ENCODE peak calls at places on chromosomes 1 and 21, in four cellular contexts. One of them, this sample, is unnamed. For H3K4me1 and H3K27me3, the result is how much of the 10 kb centered on the place peaks cover.

GRCh38 chr1:117600966-117601365 is 4.9 kb upstream of the TENT5C start:
- DNase-seq in heart left ventricle: no peak
- DNase-seq in lung: no peak
- DNase-seq in CD8-positive, alpha-beta T cell: no peak
- DNase-seq in this sample: no peak

GRCh38 chr1:6724517-6725141 is 23.0 kb upstream of the DNAJC11 start:
- DNase-seq in heart left ventricle: no peak
- DNase-seq in lung: no peak
- DNase-seq in CD8-positive, alpha-beta T cell: no peak
- DNase-seq in this sample: no peak

GRCh38 chr1:241611063-241611462 is 29.1 kb downstream of the CHML start:
- DNase-seq in heart left ventricle: no peak
- DNase-seq in lung: no peak
- DNase-seq in CD8-positive, alpha-beta T cell: no peak
- DNase-seq in this sample: peak

GRCh38 chr1:247266053-247266452 is 10.2 kb downstream of the VN1R5 start:
- DNase-seq in heart left ventricle: no peak
- DNase-seq in lung: no peak
- DNase-seq in CD8-positive, alpha-beta T cell: no peak
- DNase-seq in this sample: no peak

GRCh38 chr1:240946926-240947325 is 335.0 kb upstream of the GREM2 start:
- DNase-seq in heart left ventricle: no peak
- DNase-seq in lung: no peak
- DNase-seq in CD8-positive, alpha-beta T cell: no peak
- DNase-seq in this sample: no peak

GRCh38 chr1:17046043-17046657 is 7.7 kb downstream of the SDHB start:
- DNase-seq in heart left ventricle: no peak
- DNase-seq in lung: no peak
- DNase-seq in CD8-positive, alpha-beta T cell: no peak
- DNase-seq in this sample: no peak

GRCh38 chr1:37354876-37355275 is 119.5 kb upstream of the ZC3H12A start:
- DNase-seq in heart left ventricle: no peak
- DNase-seq in lung: no peak
- DNase-seq in CD8-positive, alpha-beta T cell: no peak
- DNase-seq in this sample: no peak

GRCh38 chr1:156160000-156160743 is 6.8 kb downstream of the SEMA4A start:
- DNase-seq in heart left ventricle: no peak
- DNase-seq in lung: no peak
- DNase-seq in CD8-positive, alpha-beta T cell: no peak
- DNase-seq in this sample: no peak

GRCh38 chr1:70896224-70896623 is 151.4 kb downstream of the PTGER3 start:
- DNase-seq in heart left ventricle: no peak
- DNase-seq in lung: no peak
- DNase-seq in CD8-positive, alpha-beta T cell: no peak
- DNase-seq in this sample: no peak

GRCh38 chr1:112614460-112615065 is 4.4 kb downstream of the ST7L start:
- DNase-seq in heart left ventricle: no peak
- DNase-seq in lung: no peak
- DNase-seq in CD8-positive, alpha-beta T cell: no peak
- DNase-seq in this sample: peak

GRCh38 chr1:200226268-200226968 is 183.4 kb downstream of the ZNF281 start:
- DNase-seq in heart left ventricle: no peak
- DNase-seq in lung: no peak
- DNase-seq in CD8-positive, alpha-beta T cell: no peak
- DNase-seq in this sample: no peak

GRCh38 chr1:95927061-95927460 is 693.1 kb downstream of the RWDD3 start:
- DNase-seq in heart left ventricle: no peak
- DNase-seq in lung: no peak
- DNase-seq in CD8-positive, alpha-beta T cell: no peak
- DNase-seq in this sample: no peak

GRCh38 chr1:174898102-174898802 is 101.5 kb upstream of the CACYBP start:
- DNase-seq in heart left ventricle: no peak
- DNase-seq in lung: no peak
- DNase-seq in CD8-positive, alpha-beta T cell: no peak
- DNase-seq in this sample: no peak

GRCh38 chr21:31351438-31351837 is 7.4 kb upstream of the TIAM1 start:
- DNase-seq in heart left ventricle: no peak
- DNase-seq in lung: no peak
- DNase-seq in CD8-positive, alpha-beta T cell: no peak
- DNase-seq in this sample: no peak

GRCh38 chr1:173095632-173096031 is 44.9 kb upstream of the TNFSF18 start:
- DNase-seq in heart left ventricle: no peak
- DNase-seq in lung: no peak
- DNase-seq in CD8-positive, alpha-beta T cell: no peak
- DNase-seq in this sample: no peak

GRCh38 chr1:107930292-107930691 is 34.7 kb downstream of the VAV3 start:
- DNase-seq in heart left ventricle: no peak
- DNase-seq in lung: no peak
- DNase-seq in CD8-positive, alpha-beta T cell: no peak
- DNase-seq in this sample: no peak

GRCh38 chr1:45894331-45894730 is 90.9 kb downstream of the MAST2 start:
- DNase-seq in heart left ventricle: no peak
- DNase-seq in lung: no peak
- DNase-seq in CD8-positive, alpha-beta T cell: no peak
- DNase-seq in this sample: no peak

GRCh38 chr1:67803380-67804279 is 29.6 kb downstream of the GNG12 start:
- DNase-seq in heart left ventricle: no peak
- DNase-seq in lung: no peak
- DNase-seq in CD8-positive, alpha-beta T cell: no peak
- DNase-seq in this sample: no peak

GRCh38 chr1:172801923-172802322 is 143.0 kb downstream of the FASLG start:
- DNase-seq in heart left ventricle: no peak
- DNase-seq in lung: no peak
- DNase-seq in CD8-positive, alpha-beta T cell: no peak
- DNase-seq in this sample: no peak

GRCh38 chr1:86263101-86263500 is 106.5 kb upstream of the COL24A1 start:
- DNase-seq in heart left ventricle: no peak
- DNase-seq in lung: no peak
- DNase-seq in CD8-positive, alpha-beta T cell: no peak
- DNase-seq in this sample: no peak

GRCh38 chr1:16249838-16250241 is 12.9 kb upstream of the CPLANE2 start:
- DNase-seq in heart left ventricle: no peak
- DNase-seq in lung: no peak
- DNase-seq in CD8-positive, alpha-beta T cell: no peak
- DNase-seq in this sample: no peak

GRCh38 chr1:66300986-66301451 is 232.9 kb upstream of the SGIP1 start:
- DNase-seq in heart left ventricle: no peak
- DNase-seq in lung: no peak
- DNase-seq in CD8-positive, alpha-beta T cell: peak
- DNase-seq in this sample: peak

GRCh38 chr1:160351629-160352028 is 8.4 kb downstream of the NCSTN start:
- DNase-seq in heart left ventricle: no peak
- DNase-seq in lung: no peak
- DNase-seq in CD8-positive, alpha-beta T cell: no peak
- DNase-seq in this sample: no peak

GRCh38 chr21:46667191-46667734 is 31.8 kb downstream of the PRMT2 start:
- DNase-seq in heart left ventricle: no peak
- DNase-seq in lung: no peak
- DNase-seq in CD8-positive, alpha-beta T cell: no peak
- DNase-seq in this sample: no peak

GRCh38 chr1:39199593-39199992 is 4.9 kb upstream of the MACF1 start:
- DNase-seq in heart left ventricle: no peak
- DNase-seq in lung: no peak
- DNase-seq in CD8-positive, alpha-beta T cell: no peak
- DNase-seq in this sample: no peak

GRCh38 chr1:180267761-180268555 is 37.9 kb downstream of the LHX4 start:
- DNase-seq in heart left ventricle: no peak
- DNase-seq in lung: no peak
- DNase-seq in CD8-positive, alpha-beta T cell: no peak
- DNase-seq in this sample: no peak

GRCh38 chr1:152941037-152941700 is 5.8 kb upstream of the SPRR5 start:
- DNase-seq in heart left ventricle: no peak
- DNase-seq in lung: no peak
- DNase-seq in CD8-positive, alpha-beta T cell: no peak
- DNase-seq in this sample: no peak

GRCh38 chr1:202565890-202566289 is 144.4 kb downstream of the SYT2 start:
- DNase-seq in heart left ventricle: no peak
- DNase-seq in lung: no peak
- DNase-seq in CD8-positive, alpha-beta T cell: no peak
- DNase-seq in this sample: peak
- H3K4me1 ChIP-seq in heart left ventricle: half or more
- H3K4me1 ChIP-seq in lung: under half
- H3K4me1 ChIP-seq in CD8-positive, alpha-beta T cell: under half
- H3K4me1 ChIP-seq in this sample: under half

DNA sequence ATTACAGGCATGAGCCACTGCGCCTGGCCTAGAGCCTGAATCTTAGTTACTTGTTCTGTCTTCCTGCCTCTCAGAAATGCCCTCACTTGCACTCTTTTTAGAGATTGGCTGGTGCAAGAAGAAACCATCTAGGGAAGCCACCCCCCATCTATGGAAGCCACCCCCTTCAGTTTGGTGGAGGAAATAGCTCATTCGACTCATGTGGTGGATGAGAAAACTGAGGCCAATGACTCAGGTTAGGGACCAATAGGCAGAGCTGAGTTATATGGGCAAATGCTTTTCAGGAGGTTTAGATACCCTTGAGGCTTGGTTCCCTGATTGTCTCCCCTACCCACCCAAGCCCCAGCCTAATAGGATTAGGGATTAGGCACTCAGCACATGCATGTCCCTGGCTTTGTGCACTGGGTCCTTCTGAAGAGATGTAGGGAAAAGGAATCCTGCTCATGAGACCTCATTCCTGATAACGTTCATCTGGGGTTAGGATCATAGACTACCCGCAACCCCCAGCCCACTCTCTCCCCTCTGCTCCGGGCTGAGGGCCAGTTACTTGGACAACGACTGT is 77.1 kb downstream of the PAX7 start:
- DNase-seq in heart left ventricle: no peak
- DNase-seq in lung: no peak
- DNase-seq in CD8-positive, alpha-beta T cell: no peak
- DNase-seq in this sample: no peak
- H3K27me3 ChIP-seq in heart left ventricle: under half
- H3K27me3 ChIP-seq in lung: under half
- H3K27me3 ChIP-seq in CD8-positive, alpha-beta T cell: under half
- H3K27me3 ChIP-seq in this sample: under half

DNA sequence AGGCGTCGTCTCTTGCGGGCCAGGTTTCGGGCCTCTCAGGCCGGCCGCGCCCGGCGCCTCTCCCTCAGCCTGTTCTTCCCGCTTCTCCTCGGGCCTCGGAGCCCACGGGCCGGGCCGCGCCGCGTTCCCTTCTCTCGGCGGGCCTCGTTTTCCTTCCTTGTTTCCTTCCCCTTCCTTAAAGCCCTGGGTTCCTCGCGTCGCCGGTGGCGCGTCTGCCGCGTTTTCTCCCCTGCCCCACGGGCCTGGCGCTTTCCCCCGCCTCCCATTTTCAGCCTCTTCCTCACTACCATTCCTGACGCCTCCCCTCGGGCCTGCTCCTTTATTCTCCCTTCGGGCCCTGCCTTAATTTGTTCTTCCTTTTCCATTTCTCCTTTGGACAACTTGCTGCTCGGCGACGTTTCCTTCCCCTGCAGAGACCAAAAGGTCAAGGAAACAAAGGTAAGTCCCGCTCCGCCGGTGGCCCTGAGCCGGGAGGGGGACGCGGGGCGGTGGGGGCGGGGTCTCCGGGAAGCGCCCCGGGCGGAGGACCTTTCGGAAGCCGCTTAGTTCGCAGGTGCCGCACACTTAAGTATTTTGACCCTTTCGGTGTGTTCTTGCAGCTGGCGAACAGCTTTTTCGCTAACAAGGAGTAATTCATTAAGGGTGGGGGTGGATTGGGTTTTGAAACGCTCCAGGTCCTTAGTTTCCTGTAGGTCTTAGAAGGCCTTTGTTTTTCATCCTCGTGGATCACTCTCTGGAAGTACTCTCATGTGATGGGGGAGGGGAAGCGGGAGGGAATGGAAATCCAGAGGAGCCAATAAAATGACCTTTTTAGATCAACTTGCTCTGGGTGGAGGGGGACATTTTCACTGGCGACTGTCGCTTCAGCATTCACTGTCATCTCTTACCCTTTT is 751 bp downstream of the YTHDF2 start:
- DNase-seq in heart left ventricle: no peak
- DNase-seq in lung: peak
- DNase-seq in CD8-positive, alpha-beta T cell: peak
- DNase-seq in this sample: peak
- H3K4me1 ChIP-seq in heart left ventricle: under half
- H3K4me1 ChIP-seq in lung: under half
- H3K4me1 ChIP-seq in CD8-positive, alpha-beta T cell: under half
- H3K4me1 ChIP-seq in this sample: under half

DNA sequence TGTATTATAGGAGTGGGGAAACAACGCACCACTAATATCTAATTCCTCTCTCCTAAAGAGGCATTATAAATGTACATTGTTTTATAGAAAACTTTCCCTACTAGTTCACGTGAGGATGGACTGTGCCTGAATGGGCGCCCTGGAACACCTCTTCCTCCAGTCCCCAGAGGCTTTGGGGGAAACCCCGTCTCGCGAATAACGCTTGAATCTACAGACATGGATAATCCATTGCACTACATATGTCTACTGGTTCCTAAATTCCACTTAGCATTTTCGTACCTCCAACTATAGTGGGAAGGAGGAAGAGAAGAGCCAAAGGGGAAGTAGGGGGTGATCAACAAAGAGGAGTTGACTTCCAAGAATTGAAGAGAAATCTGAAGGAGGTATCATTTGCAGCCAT is 11.2 kb downstream of the BARHL2 start:
- DNase-seq in heart left ventricle: no peak
- DNase-seq in lung: no peak
- DNase-seq in CD8-positive, alpha-beta T cell: no peak
- DNase-seq in this sample: no peak
- H3K27me3 ChIP-seq in heart left ventricle: under half
- H3K27me3 ChIP-seq in lung: under half
- H3K27me3 ChIP-seq in CD8-positive, alpha-beta T cell: under half
- H3K27me3 ChIP-seq in this sample: half or more

This sample was measured in CD4-positive, CD25-positive, alpha-beta regulatory T cell.